ENCODE peak calls at places on chromosome 4, in six cellular contexts. H is brain microvascular endothelial cell; S is BJ; J is GM12864; Z is activated CD4-positive, alpha-beta T cell treated with anti-CD3 and anti-CD28 coated beads, Interleukin-2, amount 50 U/mL, for 48 hours; O is GDM1. B is an unnamed sample.

GRCh38 chr4:78032446-78032845 is 24.7 kb upstream of the FRAS1 start:
- DNase-seq in S (no peak), H (no peak), O (no peak), J (no peak), Z (no peak), B (no peak)

GRCh38 chr4:139015948-139016451 is 419 bp downstream of the NOCT start:
- DNase-seq in J (peak), S (no peak), O (no peak), H (no peak), Z (peak), B (no peak)

GRCh38 chr4:38034986-38035882 is 75.0 kb downstream of the PTTG2 start:
- DNase-seq in Z (no peak), S (no peak), J (peak), H (peak), O (no peak), B (no peak)

GRCh38 chr4:129751646-129752045 is 655.7 kb downstream of the C4orf33 start:
- DNase-seq in J (no peak), O (no peak), S (no peak), Z (no peak), H (no peak), B (no peak)

GRCh38 chr4:15756361-15756861 is 21.7 kb upstream of the CD38 start:
- DNase-seq in H (peak), S (no peak), J (no peak), O (peak), Z (peak), B (peak)

GRCh38 chr4:26885912-26886274 is 25.3 kb downstream of the STIM2 start:
- DNase-seq in Z (no peak), O (peak), S (no peak), H (no peak), J (peak), B (no peak)

GRCh38 chr4:99811850-99812249 is 4.8 kb upstream of the DAPP1 start:
- DNase-seq in S (no peak), J (peak), Z (peak), H (peak), O (no peak), B (no peak)

GRCh38 chr4:145435646-145436045 is 46.0 kb upstream of the SMAD1 start:
- DNase-seq in S (no peak), Z (no peak), H (no peak), J (no peak), O (no peak), B (no peak)

GRCh38 chr4:113616443-113616842 is 145.1 kb downstream of the CAMK2D start:
- DNase-seq in J (no peak), O (no peak), H (no peak), Z (no peak), S (no peak), B (no peak)

GRCh38 chr4:77773101-77773500 is 46.1 kb downstream of the CNOT6L start:
- DNase-seq in Z (no peak), J (no peak), S (peak), H (no peak), O (no peak), B (no peak)

GRCh38 chr4:186472948-186473347 is 82.4 kb downstream of the MTNR1A start:
- DNase-seq in J (no peak), S (peak), Z (no peak), O (no peak), H (no peak), B (no peak)

GRCh38 chr4:11455201-11455835 is 26.6 kb upstream of the HS3ST1 start:
- DNase-seq in O (no peak), Z (no peak), S (no peak), H (no peak), J (no peak), B (no peak)

GRCh38 chr4:16129336-16129735 is 45.5 kb upstream of the PROM1 start:
- DNase-seq in O (no peak), H (no peak), S (no peak), J (no peak), Z (no peak), B (no peak)

GRCh38 chr4:147029296-147029695 is 83.6 kb upstream of the TTC29 start:
- DNase-seq in Z (no peak), J (no peak), S (no peak), O (no peak), H (no peak), B (no peak)

GRCh38 chr4:44674471-44674870 is 3.7 kb upstream of the GUF1 start:
- DNase-seq in J (no peak), O (no peak), H (no peak), Z (no peak), S (no peak), B (no peak)

GRCh38 chr4:8182858-8183725 is 16.0 kb upstream of the SH3TC1 start:
- DNase-seq in H (peak), S (peak), Z (no peak), O (no peak), J (no peak), B (no peak)

GRCh38 chr4:152524429-152524828 is 11.5 kb downstream of the FBXW7 start:
- DNase-seq in O (no peak), S (no peak), J (no peak), Z (no peak), H (no peak), B (no peak)

GRCh38 chr4:143397335-143397734 is 60.7 kb downstream of the GAB1 start:
- DNase-seq in J (no peak), H (no peak), O (no peak), Z (no peak), S (no peak), B (no peak)

GRCh38 chr4:80243274-80244018 is 23.0 kb upstream of the FGF5 start:
- DNase-seq in S (no peak), O (no peak), H (no peak), Z (no peak), J (no peak), B (no peak)

GRCh38 chr4:8599657-8600056 is 7.1 kb downstream of the CPZ start:
- DNase-seq in O (peak), J (no peak), S (peak), Z (no peak), H (peak), B (no peak)

GRCh38 chr4:498328-498919 is 532 bp downstream of the ZNF721 start:
- DNase-seq in J (no peak), S (no peak), O (no peak), Z (no peak), H (no peak), B (no peak)

GRCh38 chr4:5399790-5400421 is 308.5 kb downstream of the EVC2 start:
- DNase-seq in H (peak), S (no peak), Z (no peak), O (no peak), J (no peak), B (no peak)

GRCh38 chr4:187171731-187172339 is 448.2 kb upstream of the FAT1 start:
- DNase-seq in J (no peak), O (no peak), H (no peak), Z (no peak), S (no peak), B (no peak)

GRCh38 chr4:52054254-52054653 is 3.1 kb downstream of the SPATA18 start:
- DNase-seq in Z (no peak), S (no peak), O (no peak), H (no peak), J (no peak), B (no peak)

GRCh38 chr4:81648576-81649272 is 177.0 kb upstream of the RASGEF1B start:
- DNase-seq in J (peak), Z (peak), H (no peak), S (no peak), O (peak), B (no peak)

GRCh38 chr4:7432531-7433375 is 2.0 kb downstream of the PSAPL1 start:
- DNase-seq in J (no peak), O (no peak), H (no peak), Z (no peak), S (no peak), B (no peak)

GRCh38 chr4:178070155-178070554 is 627.9 kb upstream of the AGA start:
- DNase-seq in Z (no peak), O (no peak), H (no peak), S (no peak), J (no peak), B (no peak)

GRCh38 chr4:76365636-76366035 is 55.3 kb downstream of the CCDC158 start:
- DNase-seq in S (no peak), H (no peak), J (no peak), Z (no peak), O (no peak), B (no peak)

GRCh38 chr4:183783933-183784622 is 121.0 kb upstream of the STOX2 start:
- DNase-seq in Z (no peak), H (no peak), O (no peak), J (no peak), S (no peak), B (no peak)

GRCh38 chr4:187380181-187380581 is 615.4 kb upstream of the ZFP42 start:
- DNase-seq in O (no peak), J (no peak), S (no peak), Z (no peak), H (peak), B (no peak)

GRCh38 chr4:38711066-38711465 is 47.1 kb downstream of the KLF3 start:
- DNase-seq in H (no peak), S (no peak), J (no peak), O (no peak), Z (no peak), B (no peak)

GRCh38 chr4:174265917-174266316 is 17.6 kb downstream of the FBXO8 start:
- DNase-seq in O (no peak), S (no peak), H (no peak), J (no peak), Z (no peak), B (no peak)

GRCh38 chr4:128322986-128323385 is 35.4 kb upstream of the PGRMC2 start:
- DNase-seq in Z (no peak), J (no peak), S (no peak), H (peak), O (no peak), B (no peak)

GRCh38 chr4:133186845-133187244 is 37.8 kb downstream of the PCDH10 start:
- DNase-seq in J (no peak), O (no peak), Z (no peak), H (peak), S (no peak), B (no peak)

GRCh38 chr4:10983274-10983673 is 298.7 kb upstream of the CLNK start:
- DNase-seq in S (no peak), H (no peak), O (no peak), Z (no peak), J (no peak), B (no peak)